ENCODE peak calls at places on chromosomes 6 and 20, in seven cellular contexts. D, F, Z, N, V, O and L are unnamed samples.

GRCh38 chr6:158131926-158132325 is 36.1 kb downstream of the SERAC1 start:
- DNase-seq in D (no peak), F (peak; percentile 29), Z (no peak), N (peak; percentile 34), V (no peak), O (no peak), L (peak; percentile 33)

GRCh38 chr6:41767112-41767946 is 12.4 kb downstream of the FRS3 start:
- DNase-seq in D (no peak), F (peak; percentile 76), Z (no peak), N (peak; percentile 87), V (no peak), O (peak; percentile 97), L (peak; percentile 78)

GRCh38 chr6:10411131-10411914 is 3.6 kb downstream of the TFAP2A start:
- DNase-seq in D (no peak), F (peak; percentile 59), Z (peak; percentile 55), N (no peak), V (peak; percentile 71), O (no peak), L (no peak)

GRCh38 chr6:41696788-41697187 is 38.6 kb downstream of the TFEB start:
- DNase-seq in D (no peak), F (no peak), Z (no peak), N (no peak), V (no peak), O (no peak), L (no peak)

GRCh38 chr6:572596-573265 is 84.2 kb downstream of the HUS1B start:
- DNase-seq in D (no peak), F (no peak), Z (no peak), N (peak; percentile 9), V (no peak), O (no peak), L (no peak)

GRCh38 chr20:57573176-57573575 is 12.3 kb downstream of the PCK1 start:
- DNase-seq in D (no peak), F (no peak), Z (peak; percentile 55), N (no peak), V (no peak), O (no peak), L (no peak)

GRCh38 chr6:105886066-105886811 is 199.9 kb upstream of the PRDM1 start:
- DNase-seq in D (no peak), F (no peak), Z (no peak), N (no peak), V (no peak), O (no peak), L (no peak)

GRCh38 chr6:33212857-33213165 is 4.5 kb downstream of the RING1 start:
- DNase-seq in D (no peak), F (no peak), Z (no peak), N (no peak), V (no peak), O (no peak), L (no peak)

GRCh38 chr6:113732384-113732966 is 124.7 kb upstream of the MARCKS start:
- DNase-seq in D (peak; percentile 60), F (no peak), Z (no peak), N (peak; percentile 14), V (peak; percentile 28), O (no peak), L (peak; percentile 45)

GRCh38 chr6:77074037-77074713 is 389.1 kb downstream of the HTR1B start:
- DNase-seq in D (no peak), F (no peak), Z (no peak), N (no peak), V (no peak), O (no peak), L (no peak)

GRCh38 chr6:85712346-85712745 is 69.7 kb upstream of the SYNCRIP start:
- DNase-seq in D (no peak), F (no peak), Z (no peak), N (no peak), V (no peak), O (peak; percentile 78), L (no peak)

GRCh38 chr6:3193102-3193837 is 34.2 kb downstream of the TUBB2B start:
- DNase-seq in D (no peak), F (peak; percentile 51), Z (peak; percentile 43), N (no peak), V (no peak), O (no peak), L (no peak)

GRCh38 chr6:154738561-154738961 is 5.3 kb downstream of the SCAF8 start:
- DNase-seq in D (peak; percentile 35), F (peak; percentile 76), Z (no peak), N (peak; percentile 16), V (no peak), O (no peak), L (no peak)

GRCh38 chr6:32317532-32317931 is 54.2 kb downstream of the TSBP1 start:
- DNase-seq in D (no peak), F (no peak), Z (no peak), N (no peak), V (no peak), O (no peak), L (no peak)

GRCh38 chr20:53839423-53840176 is 230.8 kb downstream of the BCAS1 start:
- DNase-seq in D (no peak), F (no peak), Z (no peak), N (no peak), V (no peak), O (peak; percentile 33), L (no peak)

GRCh38 chr6:137494281-137494966 is at the start of gene OLIG3:
- DNase-seq in D (peak; percentile 37), F (peak; percentile 73), Z (peak; percentile 88), N (no peak), V (peak; percentile 67), O (no peak), L (no peak)

DNA sequence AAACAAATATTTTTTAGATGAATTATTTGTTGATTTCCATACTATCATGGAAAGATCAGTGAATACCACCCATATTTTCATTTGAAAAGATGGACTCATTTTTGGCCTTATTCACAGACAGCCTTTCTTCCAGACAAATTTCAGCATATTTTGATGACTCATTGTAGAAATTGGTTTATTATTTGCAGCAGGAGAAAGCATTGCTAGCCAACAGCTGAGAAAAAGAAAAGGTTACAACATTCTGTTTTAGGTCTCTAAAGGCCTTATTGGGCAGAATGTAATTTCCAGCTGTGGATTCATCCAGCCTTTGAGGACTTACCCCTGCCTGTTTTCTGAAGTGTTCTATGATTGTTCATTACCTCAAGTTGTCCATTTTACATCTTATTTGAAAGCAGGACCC is 201.9 kb downstream of the PLCB4 start:
- DNase-seq in D (no peak), F (no peak), Z (no peak), N (peak; percentile 74), V (no peak), O (no peak), L (peak; percentile 33)
- H3K23ac ChIP-seq in D (no peak overlapping the region), F (no peak overlapping the region), Z (no peak overlapping the region), N (no peak overlapping the region), V (no peak overlapping the region), O (no peak overlapping the region), L (no peak overlapping the region)

GRCh38 chr6:12014873-12015149 is 2.7 kb downstream of the HIVEP1 start:
- DNase-seq in D (no peak), F (peak; percentile 50), Z (no peak), N (no peak), V (no peak), O (no peak), L (no peak)

GRCh38 chr6:12012566-12013367 is 655 bp downstream of the HIVEP1 start:
- DNase-seq in D (peak; percentile 82), F (peak; percentile 94), Z (peak; percentile 83), N (peak; percentile 95), V (peak; percentile 79), O (peak; percentile 85), L (peak; percentile 97)

GRCh38 chr6:12012231-12012565 is at the start of gene HIVEP1:
- DNase-seq in D (peak; percentile 55), F (peak; percentile 47), Z (no peak), N (no peak), V (no peak), O (no peak), L (no peak)

GRCh38 chr6:12013368-12013617 is 1.2 kb downstream of the HIVEP1 start:
- DNase-seq in D (no peak), F (no peak), Z (no peak), N (no peak), V (no peak), O (no peak), L (no peak)

DNA sequence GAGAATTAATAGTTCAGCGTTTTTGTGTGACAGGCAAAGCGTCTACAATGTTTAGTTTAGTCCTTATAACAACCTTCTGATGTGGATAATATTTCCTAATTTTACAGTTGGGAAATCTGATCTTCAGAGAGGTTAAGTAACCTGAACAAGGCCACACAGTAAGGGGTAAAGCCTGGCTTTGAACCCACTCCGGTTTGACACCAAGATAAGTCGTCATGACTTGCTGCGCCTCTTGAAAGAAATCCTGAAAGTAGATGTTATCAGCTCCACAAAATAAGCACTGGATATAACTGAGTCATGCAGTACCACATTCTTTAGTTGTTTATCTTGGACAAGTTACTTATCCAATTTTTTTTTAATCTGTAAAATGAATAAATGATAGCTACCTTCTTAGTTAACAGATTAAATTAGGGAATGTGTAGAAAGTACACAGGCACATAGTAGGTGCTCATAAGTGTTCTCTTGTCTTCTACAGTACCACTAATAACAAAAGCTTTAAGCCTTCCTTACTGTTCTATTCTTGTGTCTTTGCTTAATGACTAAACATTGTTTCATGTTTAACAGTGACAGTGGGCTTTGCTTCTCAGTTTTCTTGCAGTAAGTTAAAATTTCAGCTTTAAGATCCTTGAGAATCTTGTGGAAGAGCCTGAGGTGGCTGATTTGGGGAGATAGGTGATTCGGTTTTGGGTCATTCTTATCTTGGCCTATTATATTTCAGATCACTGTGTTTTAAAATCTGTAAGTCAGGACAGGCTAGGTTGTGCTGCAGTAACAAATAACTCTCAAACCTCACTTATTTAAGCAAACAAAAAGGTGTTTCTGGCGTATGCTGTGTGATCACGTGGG is 2.1 kb downstream of the HIVEP1 start:
- DNase-seq in D (no peak), F (no peak), Z (no peak), N (peak; percentile 90), V (no peak), O (peak; percentile 56), L (peak; percentile 81)
- H3K9ac ChIP-seq in D (no peak overlapping the region), F (no peak overlapping the region), Z (no peak overlapping the region), N (no peak overlapping the region), V (no peak overlapping the region), O (no peak overlapping the region), L (peak overlapping the region; percentile 92)

GRCh38 chr6:164337925-164338381 is 923.4 kb downstream of the QKI start:
- DNase-seq in D (no peak), F (no peak), Z (no peak), N (no peak), V (no peak), O (no peak), L (no peak)
- H3K23ac ChIP-seq in D (no peak overlapping the region), F (no peak overlapping the region), Z (no peak overlapping the region), N (no peak overlapping the region), V (no peak overlapping the region), O (no peak overlapping the region), L (no peak overlapping the region)

DNA sequence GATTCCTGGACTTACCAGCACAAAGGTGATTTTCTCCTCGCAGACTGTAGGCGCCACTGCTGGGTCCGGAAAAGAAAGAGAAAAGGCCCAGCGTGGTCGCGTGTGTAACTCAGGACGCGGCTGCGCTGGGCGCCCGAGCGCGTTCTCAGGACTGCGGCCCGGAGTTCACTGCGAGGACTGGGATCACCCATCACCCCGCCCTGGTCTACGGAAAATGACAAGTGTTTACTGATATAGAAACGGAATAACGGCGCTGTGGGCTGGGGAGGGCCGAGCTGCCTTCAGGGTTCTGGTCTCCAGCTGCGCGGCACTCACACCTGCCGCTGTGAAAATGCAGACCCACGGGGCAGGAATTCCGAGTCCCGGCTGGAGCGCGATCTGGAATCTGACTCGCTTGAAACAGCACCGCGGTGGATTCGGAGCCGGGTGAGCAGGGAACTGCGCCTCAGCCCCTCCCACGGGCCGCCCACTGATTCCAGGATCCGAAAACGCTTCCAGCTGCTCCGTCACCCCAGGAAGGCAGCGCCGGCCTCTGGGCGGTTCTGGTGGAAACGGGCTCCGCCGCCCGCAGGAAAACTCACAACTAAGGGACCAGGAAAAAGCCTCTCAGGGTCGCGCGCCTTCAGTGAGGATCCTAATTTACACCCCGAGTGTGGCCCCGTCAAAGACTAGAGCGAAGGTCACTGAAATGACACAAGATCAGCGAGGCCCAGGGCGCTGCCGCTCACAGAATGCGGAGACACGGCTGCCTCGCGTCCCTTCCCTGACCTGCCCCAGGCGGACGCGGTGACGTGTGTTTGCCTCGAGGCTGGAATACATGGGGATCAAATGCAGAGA is 34.5 kb downstream of the HLA-A start:
- DNase-seq in D (peak; percentile 54), F (peak; percentile 91), Z (peak; percentile 74), N (peak; percentile 72), V (peak; percentile 70), O (peak; percentile 72), L (peak; percentile 81)
- H3K9ac ChIP-seq in D (peak overlapping the region; percentile 64), F (peak overlapping the region; percentile 61), Z (no peak overlapping the region), N (peak overlapping the region; percentile 66), V (no peak overlapping the region), O (no peak overlapping the region), L (peak overlapping the region; percentile 92)